ENCODE peak calls at places on chromosomes 12 and 14, in six cellular contexts. One of them, this sample, is unnamed.

GRCh38 chr12:119486599-119487154 is 106.9 kb upstream of the TMEM233 start:
- DNase-seq in cardiac fibroblast: no peak
- DNase-seq in MM.1S: no peak
- DNase-seq in brain microvascular endothelial cell: no peak
- DNase-seq in heart left ventricle: no peak
- DNase-seq in tibial artery: no peak
- DNase-seq in this sample: no peak

GRCh38 chr14:61127099-61127498 is 146.1 kb downstream of the SLC38A6 start:
- DNase-seq in cardiac fibroblast: no peak
- DNase-seq in MM.1S: no peak
- DNase-seq in brain microvascular endothelial cell: no peak
- DNase-seq in heart left ventricle: no peak
- DNase-seq in tibial artery: no peak
- DNase-seq in this sample: no peak

GRCh38 chr12:68276400-68276930 is 23.1 kb upstream of the IL22 start:
- DNase-seq in cardiac fibroblast: no peak
- DNase-seq in MM.1S: no peak
- DNase-seq in brain microvascular endothelial cell: no peak
- DNase-seq in heart left ventricle: no peak
- DNase-seq in tibial artery: no peak
- DNase-seq in this sample: no peak

GRCh38 chr12:19244312-19244711 is 114.8 kb downstream of the PLEKHA5 start:
- DNase-seq in cardiac fibroblast: no peak
- DNase-seq in MM.1S: no peak
- DNase-seq in brain microvascular endothelial cell: no peak
- DNase-seq in heart left ventricle: no peak
- DNase-seq in tibial artery: no peak
- DNase-seq in this sample: no peak

GRCh38 chr14:85248881-85249635 is 280.9 kb upstream of the FLRT2 start:
- DNase-seq in cardiac fibroblast: peak
- DNase-seq in MM.1S: no peak
- DNase-seq in brain microvascular endothelial cell: no peak
- DNase-seq in heart left ventricle: no peak
- DNase-seq in tibial artery: no peak
- DNase-seq in this sample: no peak

GRCh38 chr14:32657081-32657480 is 281.6 kb upstream of the NPAS3 start:
- DNase-seq in cardiac fibroblast: peak
- DNase-seq in MM.1S: no peak
- DNase-seq in brain microvascular endothelial cell: peak
- DNase-seq in heart left ventricle: peak
- DNase-seq in tibial artery: peak
- DNase-seq in this sample: no peak

GRCh38 chr12:47717046-47717442 is 8.2 kb downstream of the ENDOU start:
- DNase-seq in cardiac fibroblast: no peak
- DNase-seq in MM.1S: no peak
- DNase-seq in brain microvascular endothelial cell: no peak
- DNase-seq in heart left ventricle: no peak
- DNase-seq in tibial artery: no peak
- DNase-seq in this sample: no peak

GRCh38 chr14:94098359-94098758 is 12.2 kb upstream of the IFI27 start:
- DNase-seq in cardiac fibroblast: no peak
- DNase-seq in MM.1S: no peak
- DNase-seq in brain microvascular endothelial cell: no peak
- DNase-seq in heart left ventricle: no peak
- DNase-seq in tibial artery: no peak
- DNase-seq in this sample: no peak

GRCh38 chr12:117124421-117125274 is 25.4 kb upstream of the TESC start:
- DNase-seq in cardiac fibroblast: no peak
- DNase-seq in MM.1S: no peak
- DNase-seq in brain microvascular endothelial cell: no peak
- DNase-seq in heart left ventricle: no peak
- DNase-seq in tibial artery: no peak
- DNase-seq in this sample: no peak

GRCh38 chr14:102479777-102480176 is 29.8 kb downstream of the ANKRD9 start:
- DNase-seq in cardiac fibroblast: no peak
- DNase-seq in MM.1S: no peak
- DNase-seq in brain microvascular endothelial cell: no peak
- DNase-seq in heart left ventricle: peak
- DNase-seq in tibial artery: no peak
- DNase-seq in this sample: no peak

GRCh38 chr12:122395319-122395718 is 27.1 kb downstream of the CLIP1 start:
- DNase-seq in cardiac fibroblast: peak
- DNase-seq in MM.1S: no peak
- DNase-seq in brain microvascular endothelial cell: peak
- DNase-seq in heart left ventricle: no peak
- DNase-seq in tibial artery: peak
- DNase-seq in this sample: no peak

GRCh38 chr14:50109342-50109741 is 7.0 kb downstream of the VCPKMT start:
- DNase-seq in cardiac fibroblast: peak
- DNase-seq in MM.1S: no peak
- DNase-seq in brain microvascular endothelial cell: peak
- DNase-seq in heart left ventricle: no peak
- DNase-seq in tibial artery: no peak
- DNase-seq in this sample: no peak
- TF ChIP-seq CTCF in cardiac fibroblast: peak
- TF ChIP-seq CTCF in MM.1S: no peak
- TF ChIP-seq CTCF in brain microvascular endothelial cell: peak
- TF ChIP-seq CTCF in heart left ventricle: no peak
- TF ChIP-seq CTCF in tibial artery: no peak
- TF ChIP-seq CTCF in this sample: no peak

GRCh38 chr12:29088611-29089219 is 60.4 kb upstream of the FAR2 start:
- DNase-seq in cardiac fibroblast: peak
- DNase-seq in MM.1S: peak
- DNase-seq in brain microvascular endothelial cell: no peak
- DNase-seq in heart left ventricle: no peak
- DNase-seq in tibial artery: no peak
- DNase-seq in this sample: no peak
- TF ChIP-seq CTCF in cardiac fibroblast: peak
- TF ChIP-seq CTCF in MM.1S: peak
- TF ChIP-seq CTCF in brain microvascular endothelial cell: peak
- TF ChIP-seq CTCF in heart left ventricle: peak
- TF ChIP-seq CTCF in tibial artery: no peak
- TF ChIP-seq CTCF in this sample: no peak

GRCh38 chr12:8499616-8500015 is 13.7 kb upstream of the CLEC4D start:
- DNase-seq in cardiac fibroblast: no peak
- DNase-seq in MM.1S: no peak
- DNase-seq in brain microvascular endothelial cell: no peak
- DNase-seq in heart left ventricle: no peak
- DNase-seq in tibial artery: no peak
- DNase-seq in this sample: no peak
- TF ChIP-seq CTCF in cardiac fibroblast: no peak
- TF ChIP-seq CTCF in MM.1S: peak
- TF ChIP-seq CTCF in brain microvascular endothelial cell: no peak
- TF ChIP-seq CTCF in heart left ventricle: no peak
- TF ChIP-seq CTCF in tibial artery: no peak
- TF ChIP-seq CTCF in this sample: no peak

GRCh38 chr12:93762059-93762719 is 85.0 kb downstream of the CRADD start:
- DNase-seq in cardiac fibroblast: peak
- DNase-seq in MM.1S: no peak
- DNase-seq in brain microvascular endothelial cell: peak
- DNase-seq in heart left ventricle: no peak
- DNase-seq in tibial artery: no peak
- DNase-seq in this sample: no peak

GRCh38 chr12:93762912-93763311 is 85.7 kb downstream of the CRADD start:
- DNase-seq in cardiac fibroblast: no peak
- DNase-seq in MM.1S: no peak
- DNase-seq in brain microvascular endothelial cell: no peak
- DNase-seq in heart left ventricle: no peak
- DNase-seq in tibial artery: no peak
- DNase-seq in this sample: no peak

GRCh38 chr12:93766802-93767523 is 89.8 kb downstream of the CRADD start:
- DNase-seq in cardiac fibroblast: peak
- DNase-seq in MM.1S: no peak
- DNase-seq in brain microvascular endothelial cell: peak
- DNase-seq in heart left ventricle: peak
- DNase-seq in tibial artery: no peak
- DNase-seq in this sample: peak

GRCh38 chr12:93766371-93766770 is 89.2 kb downstream of the CRADD start:
- DNase-seq in cardiac fibroblast: no peak
- DNase-seq in MM.1S: no peak
- DNase-seq in brain microvascular endothelial cell: no peak
- DNase-seq in heart left ventricle: no peak
- DNase-seq in tibial artery: no peak
- DNase-seq in this sample: no peak

GRCh38 chr12:93763746-93764147 is 86.6 kb downstream of the CRADD start:
- DNase-seq in cardiac fibroblast: no peak
- DNase-seq in MM.1S: no peak
- DNase-seq in brain microvascular endothelial cell: no peak
- DNase-seq in heart left ventricle: no peak
- DNase-seq in tibial artery: no peak
- DNase-seq in this sample: no peak
- TF ChIP-seq CTCF in cardiac fibroblast: no peak
- TF ChIP-seq CTCF in MM.1S: no peak
- TF ChIP-seq CTCF in brain microvascular endothelial cell: peak
- TF ChIP-seq CTCF in heart left ventricle: no peak
- TF ChIP-seq CTCF in tibial artery: no peak
- TF ChIP-seq CTCF in this sample: no peak

GRCh38 chr12:113613414-113613813 is 141.7 kb upstream of the LHX5 start:
- DNase-seq in cardiac fibroblast: no peak
- DNase-seq in MM.1S: no peak
- DNase-seq in brain microvascular endothelial cell: no peak
- DNase-seq in heart left ventricle: no peak
- DNase-seq in tibial artery: no peak
- DNase-seq in this sample: no peak
- TF ChIP-seq CTCF in cardiac fibroblast: no peak
- TF ChIP-seq CTCF in MM.1S: no peak
- TF ChIP-seq CTCF in brain microvascular endothelial cell: no peak
- TF ChIP-seq CTCF in heart left ventricle: no peak
- TF ChIP-seq CTCF in tibial artery: no peak
- TF ChIP-seq CTCF in this sample: no peak

GRCh38 chr14:63840981-63841380 is 11.8 kb upstream of the SYNE2 start:
- DNase-seq in cardiac fibroblast: peak
- DNase-seq in MM.1S: no peak
- DNase-seq in brain microvascular endothelial cell: no peak
- DNase-seq in heart left ventricle: no peak
- DNase-seq in tibial artery: no peak
- DNase-seq in this sample: no peak
- TF ChIP-seq CTCF in cardiac fibroblast: peak
- TF ChIP-seq CTCF in MM.1S: no peak
- TF ChIP-seq CTCF in brain microvascular endothelial cell: peak
- TF ChIP-seq CTCF in heart left ventricle: peak
- TF ChIP-seq CTCF in tibial artery: no peak
- TF ChIP-seq CTCF in this sample: peak

GRCh38 chr12:124030008-124030407 is 57.0 kb downstream of the ZNF664 start:
- DNase-seq in cardiac fibroblast: peak
- DNase-seq in MM.1S: no peak
- DNase-seq in brain microvascular endothelial cell: no peak
- DNase-seq in heart left ventricle: no peak
- DNase-seq in tibial artery: no peak
- DNase-seq in this sample: no peak
- TF ChIP-seq CTCF in cardiac fibroblast: no peak
- TF ChIP-seq CTCF in MM.1S: no peak
- TF ChIP-seq CTCF in brain microvascular endothelial cell: no peak
- TF ChIP-seq CTCF in heart left ventricle: no peak
- TF ChIP-seq CTCF in tibial artery: no peak
- TF ChIP-seq CTCF in this sample: no peak

GRCh38 chr12:92144631-92145480 is 790 bp downstream of the BTG1 start:
- DNase-seq in cardiac fibroblast: peak
- DNase-seq in MM.1S: peak
- DNase-seq in brain microvascular endothelial cell: peak
- DNase-seq in heart left ventricle: peak
- DNase-seq in tibial artery: peak
- DNase-seq in this sample: no peak
- TF ChIP-seq CTCF in cardiac fibroblast: no peak
- TF ChIP-seq CTCF in MM.1S: peak
- TF ChIP-seq CTCF in brain microvascular endothelial cell: peak
- TF ChIP-seq CTCF in heart left ventricle: peak
- TF ChIP-seq CTCF in tibial artery: peak
- TF ChIP-seq CTCF in this sample: peak

DNA sequence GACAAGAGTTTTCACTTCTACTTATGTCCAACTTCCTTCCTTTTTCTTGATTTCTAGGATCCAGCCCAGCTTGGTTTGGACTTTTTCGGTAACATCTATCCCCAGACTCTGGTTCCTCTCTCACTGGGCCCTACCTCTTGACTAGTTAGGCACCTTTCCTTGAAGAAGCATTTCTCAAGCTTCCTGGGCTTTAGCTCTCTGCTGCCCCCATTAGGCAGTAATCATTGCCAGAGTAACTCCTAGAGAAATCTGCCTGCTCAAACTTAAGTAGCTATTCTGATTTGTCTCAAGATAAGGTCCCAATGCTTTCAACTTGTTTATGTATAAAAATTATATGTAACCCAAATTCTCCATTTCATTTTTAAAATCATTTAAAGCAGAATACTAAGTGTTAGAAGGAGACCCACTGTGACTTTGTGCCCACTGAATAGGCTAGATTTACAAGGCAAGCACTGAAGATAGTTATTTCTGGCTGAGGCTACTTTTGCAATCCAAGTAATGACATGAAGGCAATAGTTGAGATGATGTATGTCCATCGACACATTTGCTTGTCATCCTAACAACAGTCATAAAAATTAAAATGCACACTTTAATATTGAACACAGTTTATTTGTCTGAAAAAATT is 275.0 kb upstream of the G2E3 start:
- DNase-seq in cardiac fibroblast: peak
- DNase-seq in MM.1S: peak
- DNase-seq in brain microvascular endothelial cell: peak
- DNase-seq in heart left ventricle: no peak
- DNase-seq in tibial artery: no peak
- DNase-seq in this sample: peak
- TF ChIP-seq CTCF in cardiac fibroblast: peak
- TF ChIP-seq CTCF in MM.1S: peak
- TF ChIP-seq CTCF in brain microvascular endothelial cell: peak
- TF ChIP-seq CTCF in heart left ventricle: peak
- TF ChIP-seq CTCF in tibial artery: no peak
- TF ChIP-seq CTCF in this sample: peak